ENCODE peak calls at places on chromosomes 16 and 17, in six cellular contexts. R is heart right ventricle, E is GM06990, O is suprapubic skin, D is skeletal muscle cell, X is AG04450. M is an unnamed sample.

GRCh38 chr17:28346746-28347246 is 10.5 kb downstream of the POLDIP2 start:
- DNase-seq in X (no peak), D (no peak), E (no peak), R (no peak), O (no peak), M (no peak)

GRCh38 chr16:67719778-67720144 is 645 bp upstream of the GFOD2 start:
- DNase-seq in E (no peak), R (no peak), D (peak), X (peak), O (no peak), M (no peak)

GRCh38 chr17:52537368-52537767 is 378.9 kb upstream of the CA10 start:
- DNase-seq in E (no peak), X (no peak), D (no peak), R (no peak), O (no peak), M (no peak)

GRCh38 chr17:30391534-30391933 is 12.8 kb downstream of the CPD start:
- DNase-seq in D (no peak), X (no peak), E (no peak), O (no peak), R (no peak), M (no peak)

GRCh38 chr17:74604748-74605147 is 12.7 kb upstream of the CD300LD start:
- DNase-seq in R (no peak), E (no peak), D (no peak), O (no peak), X (no peak), M (no peak)

GRCh38 chr17:41910701-41911391 is 7.9 kb downstream of the ACLY start:
- DNase-seq in O (no peak), R (no peak), D (peak), X (peak), E (no peak), M (no peak)

GRCh38 chr16:84881702-84882521 is 62.1 kb downstream of the CRISPLD2 start:
- DNase-seq in D (peak), R (no peak), X (peak), O (no peak), E (no peak), M (no peak)

GRCh38 chr16:81861915-81862314 is 82.8 kb downstream of the PLCG2 start:
- DNase-seq in D (no peak), R (no peak), X (no peak), O (no peak), E (no peak), M (no peak)

GRCh38 chr17:8001976-8002645 is at the start of gene GUCY2D:
- DNase-seq in O (no peak), D (no peak), E (no peak), X (no peak), R (no peak), M (no peak)

GRCh38 chr16:46973457-46974324 is at the start of gene DNAJA2:
- DNase-seq in X (peak), D (peak), R (peak), O (peak), E (peak), M (peak)

GRCh38 chr16:29651950-29652349 is 11.1 kb upstream of the SPN start:
- DNase-seq in D (no peak), X (no peak), E (no peak), O (no peak), R (no peak), M (no peak)

DNA sequence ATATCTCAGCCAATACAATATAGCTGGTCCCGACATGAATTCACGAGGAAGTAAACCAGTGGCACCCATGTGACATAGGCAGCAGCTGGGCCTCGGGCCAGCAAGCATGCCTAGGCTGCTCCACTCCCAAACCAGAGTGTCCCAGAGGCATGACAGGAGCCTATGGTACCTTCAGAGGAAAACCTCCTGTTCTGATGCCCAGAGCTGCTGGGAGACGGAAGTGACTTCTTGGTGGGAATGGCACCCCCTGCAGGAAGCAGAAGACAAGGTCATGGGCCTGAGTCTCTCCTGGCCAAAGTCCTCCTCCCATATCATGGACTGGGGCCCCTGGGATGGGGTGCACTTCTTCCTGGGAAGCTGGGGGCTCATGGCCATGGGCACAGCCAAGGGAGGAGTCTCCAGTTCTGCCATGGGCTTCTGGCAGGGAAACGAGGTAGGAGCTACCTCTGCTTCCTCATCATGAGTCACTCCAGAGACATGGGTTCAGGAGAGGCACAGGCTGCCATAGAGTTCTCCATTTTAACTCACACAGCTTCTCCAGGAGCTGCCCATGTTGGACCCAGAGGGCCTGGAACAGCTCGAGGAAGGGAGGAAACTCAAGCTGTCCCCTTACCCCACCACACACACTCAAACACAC is 13.4 kb downstream of the FBF1 start:
- DNase-seq in R (no peak), X (no peak), D (no peak), E (no peak), O (no peak), M (no peak)
- H3K4me3 ChIP-seq in R (no peak), X (no peak), D (no peak), E (no peak), O (no peak), M (no peak)

DNA sequence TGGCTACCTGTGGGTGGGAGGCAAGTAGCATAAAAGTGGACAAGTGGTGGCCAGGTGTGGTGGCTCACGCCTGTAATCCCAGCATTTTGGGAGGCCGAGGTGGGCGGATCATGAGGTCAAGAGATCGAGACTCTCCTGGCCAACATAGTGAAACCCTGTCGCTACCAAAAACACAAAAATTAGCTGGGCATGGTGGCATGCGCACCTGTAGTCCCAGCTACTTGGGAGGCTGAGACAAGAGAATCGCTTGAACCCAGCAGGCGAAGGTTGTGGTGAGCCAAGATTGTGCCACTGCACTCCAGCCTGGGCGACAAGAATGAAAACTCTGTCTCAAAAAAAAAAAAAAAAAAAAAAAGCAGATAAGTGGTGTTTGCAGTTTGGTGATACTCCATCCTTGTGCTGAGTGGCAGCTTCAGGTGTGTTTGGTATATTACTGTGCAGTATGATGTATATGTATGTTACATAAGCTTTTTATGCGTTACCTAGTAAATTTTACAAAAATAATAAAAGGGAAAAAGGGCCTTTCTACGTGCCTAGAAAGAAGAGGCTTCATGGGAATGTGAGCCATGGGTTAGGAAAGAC is 856 bp downstream of the ICAM2 start:
- DNase-seq in D (no peak), R (no peak), O (peak), X (no peak), E (no peak), M (no peak)
- H3K4me3 ChIP-seq in D (no peak), R (peak), O (peak), X (no peak), E (peak), M (peak)

DNA sequence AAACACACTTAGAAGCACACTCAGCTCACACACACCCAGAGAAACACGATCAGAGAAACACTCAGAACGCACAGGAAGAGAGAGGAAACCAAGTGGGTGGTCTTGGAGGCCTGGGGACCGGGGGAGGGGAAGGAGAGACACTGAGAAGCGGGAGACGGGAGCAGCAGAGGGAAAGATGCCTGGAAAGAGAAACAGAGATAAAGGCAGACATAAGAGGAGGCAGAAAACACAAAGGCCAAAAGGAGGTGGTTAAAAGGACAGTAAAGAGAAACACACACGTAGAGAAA is 1.3 kb downstream of the TMEM98 start:
- DNase-seq in D (no peak), O (no peak), X (no peak), R (no peak), E (no peak), M (no peak)
- H3K4me3 ChIP-seq in D (peak), O (peak), X (peak), R (peak), E (no peak), M (no peak)

GRCh38 chr17:1592751-1593629 is 30.4 kb upstream of the PITPNA start:
- DNase-seq in O (no peak), X (no peak), E (peak), R (no peak), D (no peak), M (no peak)
- H3K4me3 ChIP-seq in O (no peak), X (no peak), E (peak), R (no peak), D (no peak), M (no peak)

DNA sequence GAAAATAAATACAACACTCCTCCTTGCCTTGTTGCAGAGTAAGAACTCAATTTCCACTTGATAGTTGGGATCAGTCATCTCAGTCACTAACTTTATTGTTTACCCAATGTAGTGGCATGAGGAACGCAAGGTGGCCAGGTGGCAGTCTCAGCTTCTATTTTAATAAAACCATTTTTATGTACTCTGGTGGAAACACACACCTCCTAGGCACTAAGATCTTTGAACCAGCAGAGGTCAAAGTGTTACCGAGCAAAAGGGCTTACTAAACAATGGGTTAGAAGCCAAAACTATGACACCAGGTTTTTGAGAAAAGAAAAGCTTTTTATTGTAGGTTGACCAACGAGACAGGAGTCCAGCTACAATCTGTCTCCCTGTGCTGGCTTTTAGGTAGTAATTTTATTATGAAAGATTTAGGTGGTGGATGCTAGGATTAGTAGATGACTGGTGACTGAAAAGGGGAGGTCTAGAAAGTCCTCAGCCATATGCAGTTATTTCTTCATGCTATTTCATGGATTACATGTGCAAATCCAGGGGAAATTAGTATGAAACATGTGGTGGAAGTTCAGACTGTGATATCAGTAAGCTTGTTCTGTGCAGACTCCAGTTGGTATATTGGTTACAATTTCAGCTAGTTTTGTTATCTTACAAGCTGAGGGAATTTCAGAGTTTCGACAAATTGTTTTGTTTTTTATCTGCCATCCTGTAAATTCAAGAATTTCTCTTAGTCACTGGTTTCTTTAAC is 122.3 kb downstream of the PCTP start:
- DNase-seq in O (no peak), D (no peak), R (no peak), E (no peak), X (no peak), M (no peak)
- H3K4me3 ChIP-seq in O (no peak), D (no peak), R (no peak), E (no peak), X (no peak), M (no peak)

DNA sequence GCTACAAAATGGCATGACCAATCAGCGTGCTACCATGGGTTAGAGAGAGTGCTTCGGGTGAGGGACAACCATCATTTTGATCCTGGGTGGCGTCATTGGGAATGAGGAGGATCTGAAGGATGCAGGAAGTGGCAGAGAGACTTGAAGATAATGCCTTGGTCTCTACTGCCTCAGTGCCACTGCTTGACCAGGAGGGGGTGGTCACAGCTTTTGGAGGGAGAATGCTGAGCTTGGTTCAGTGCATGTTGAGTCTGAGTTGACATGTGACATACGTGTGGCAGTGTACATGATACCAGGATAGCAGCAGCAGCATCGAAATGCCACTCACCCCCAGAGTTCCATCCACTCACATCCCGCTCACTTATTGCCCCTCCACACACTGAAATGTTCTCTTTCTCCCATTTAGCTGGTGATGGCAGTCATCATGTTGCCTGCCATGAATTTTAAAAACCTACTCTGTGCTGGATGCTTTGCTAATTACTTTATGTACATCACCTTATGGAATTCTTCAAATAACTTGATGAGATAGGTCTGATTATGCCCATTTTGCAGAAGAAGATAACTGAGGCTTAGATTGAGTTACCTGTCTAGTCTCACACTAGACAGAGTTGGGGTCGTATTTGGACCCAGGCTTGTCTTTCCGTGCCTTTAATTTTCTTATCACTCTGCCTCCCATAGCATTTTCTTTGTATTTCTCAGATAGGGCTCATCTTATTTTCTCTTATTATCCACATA is 36.7 kb downstream of the ARSG start:
- DNase-seq in O (no peak), E (no peak), X (no peak), D (no peak), R (no peak), M (no peak)
- H3K4me3 ChIP-seq in O (no peak), E (no peak), X (no peak), D (no peak), R (no peak), M (no peak)

GRCh38 chr17:20206591-20206990 is 197.4 kb downstream of the SPECC1 start:
- DNase-seq in E (no peak), R (no peak), X (peak), O (no peak), D (no peak), M (no peak)
- H3K4me3 ChIP-seq in E (no peak), R (no peak), X (no peak), O (no peak), D (no peak), M (no peak)

DNA sequence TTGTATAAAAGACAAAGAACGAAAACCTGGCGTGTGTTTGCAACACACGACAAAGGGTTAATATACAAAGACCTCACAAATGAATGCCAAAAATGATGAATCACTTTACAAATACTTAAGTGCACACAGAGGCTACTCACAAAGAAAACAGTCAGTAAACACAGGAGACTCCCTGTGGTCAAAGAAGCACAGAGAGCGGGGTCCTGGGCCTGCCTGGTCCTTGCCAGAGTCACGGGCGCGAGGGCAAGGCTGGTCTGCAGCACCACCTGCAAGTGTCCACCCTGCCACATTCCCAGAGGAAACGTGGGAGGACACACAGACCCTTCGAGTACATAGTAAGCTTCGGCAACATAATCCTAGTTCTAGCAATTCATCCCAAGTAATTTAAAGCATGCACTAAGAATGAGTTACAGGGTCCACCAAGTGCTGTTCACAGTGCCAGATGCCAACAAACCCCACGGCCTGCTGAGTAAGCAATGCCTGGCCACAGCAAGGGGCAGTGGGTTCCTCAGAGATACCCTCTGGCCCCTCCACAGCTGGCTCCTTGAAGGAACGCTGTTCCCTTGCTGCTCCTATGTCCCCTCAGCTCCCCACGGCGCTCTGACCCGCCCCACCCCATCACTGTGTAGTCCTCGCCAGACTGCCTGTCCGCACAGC is 24.6 kb upstream of the FAAP100 start:
- DNase-seq in E (no peak), D (peak), O (no peak), R (no peak), X (no peak), M (no peak)
- H3K4me3 ChIP-seq in E (no peak), D (no peak), O (no peak), R (peak), X (peak), M (no peak)